ENCODE peak calls at places on chromosomes 5 and 9, in six cellular contexts. One of them, this sample, is unnamed.
A peak's percentile ranks its signal among the peaks of the same experiment; 100 is the strongest.

GRCh38 chr9:99433555-99433954 is 211.5 kb downstream of the SEC61B start:
- DNase-seq in retina: peak; percentile 25
- DNase-seq in EH: peak; percentile 98
- DNase-seq in colonic mucosa: no peak
- DNase-seq in upper lobe of right lung: peak; percentile 70
- DNase-seq in HFFc6: peak; percentile 86
- DNase-seq in this sample: peak; percentile 95

GRCh38 chr9:136693490-136694162 is 6.4 kb upstream of the AGPAT2 start:
- DNase-seq in retina: no peak
- DNase-seq in EH: peak; percentile 29
- DNase-seq in colonic mucosa: peak; percentile 91
- DNase-seq in upper lobe of right lung: peak; percentile 90
- DNase-seq in HFFc6: peak; percentile 24
- DNase-seq in this sample: no peak

GRCh38 chr9:38032266-38032830 is 36.7 kb downstream of the SHB start:
- DNase-seq in retina: no peak
- DNase-seq in EH: no peak
- DNase-seq in colonic mucosa: peak; percentile 89
- DNase-seq in upper lobe of right lung: peak; percentile 84
- DNase-seq in HFFc6: no peak
- DNase-seq in this sample: no peak

GRCh38 chr9:84773023-84773422 is 103.5 kb downstream of the NTRK2 start:
- DNase-seq in retina: no peak
- DNase-seq in EH: peak; percentile 92
- DNase-seq in colonic mucosa: no peak
- DNase-seq in upper lobe of right lung: no peak
- DNase-seq in HFFc6: peak; percentile 80
- DNase-seq in this sample: peak; percentile 60

GRCh38 chr9:2298217-2298616 is 283.1 kb downstream of the SMARCA2 start:
- DNase-seq in retina: no peak
- DNase-seq in EH: no peak
- DNase-seq in colonic mucosa: no peak
- DNase-seq in upper lobe of right lung: no peak
- DNase-seq in HFFc6: no peak
- DNase-seq in this sample: no peak

GRCh38 chr9:128190516-128191405 is 611 bp downstream of the CIZ1 start:
- DNase-seq in retina: peak; percentile 65
- DNase-seq in EH: no peak
- DNase-seq in colonic mucosa: peak; percentile 41
- DNase-seq in upper lobe of right lung: no peak
- DNase-seq in HFFc6: no peak
- DNase-seq in this sample: peak; percentile 35

GRCh38 chr5:6081727-6082210 is 296.6 kb downstream of the MED10 start:
- DNase-seq in retina: no peak
- DNase-seq in EH: no peak
- DNase-seq in colonic mucosa: no peak
- DNase-seq in upper lobe of right lung: no peak
- DNase-seq in HFFc6: no peak
- DNase-seq in this sample: no peak

GRCh38 chr5:117160361-117160760 is 585.7 kb upstream of the SEMA6A start:
- DNase-seq in retina: no peak
- DNase-seq in EH: no peak
- DNase-seq in colonic mucosa: no peak
- DNase-seq in upper lobe of right lung: no peak
- DNase-seq in HFFc6: no peak
- DNase-seq in this sample: no peak